ENCODE peak calls at places on chromosomes 1 and 21, in nine cellular contexts. One of them, this sample, is unnamed.

GRCh38 chr1:246142320-246142893 is 364.7 kb downstream of the SMYD3 start:
- DNase-seq in WERI-Rb-1: no peak
- DNase-seq in fibroblast of pulmonary artery: peak
- DNase-seq in body of pancreas: no peak
- DNase-seq in psoas muscle: no peak
- DNase-seq in AG04450: peak
- DNase-seq in left lung: no peak
- DNase-seq in fibroblast of mammary gland: peak
- DNase-seq in tibial artery: no peak
- DNase-seq in this sample: peak

GRCh38 chr1:39919545-39919944 is 17.8 kb upstream of the MYCL start:
- DNase-seq in WERI-Rb-1: peak
- DNase-seq in fibroblast of pulmonary artery: peak
- DNase-seq in body of pancreas: peak
- DNase-seq in psoas muscle: no peak
- DNase-seq in AG04450: peak
- DNase-seq in left lung: no peak
- DNase-seq in fibroblast of mammary gland: peak
- DNase-seq in tibial artery: no peak
- DNase-seq in this sample: peak

GRCh38 chr1:33763406-33763805 is 100.5 kb upstream of the HMGB4 start:
- DNase-seq in WERI-Rb-1: no peak
- DNase-seq in fibroblast of pulmonary artery: peak
- DNase-seq in body of pancreas: no peak
- DNase-seq in psoas muscle: no peak
- DNase-seq in AG04450: peak
- DNase-seq in left lung: no peak
- DNase-seq in fibroblast of mammary gland: peak
- DNase-seq in tibial artery: peak
- DNase-seq in this sample: peak

GRCh38 chr21:34979383-34979782 is 69.7 kb downstream of the RUNX1 start:
- DNase-seq in WERI-Rb-1: no peak
- DNase-seq in fibroblast of pulmonary artery: no peak
- DNase-seq in body of pancreas: no peak
- DNase-seq in psoas muscle: no peak
- DNase-seq in AG04450: no peak
- DNase-seq in left lung: no peak
- DNase-seq in fibroblast of mammary gland: no peak
- DNase-seq in tibial artery: no peak
- DNase-seq in this sample: no peak

GRCh38 chr1:211359876-211360275 is 33.2 kb downstream of the TRAF5 start:
- DNase-seq in WERI-Rb-1: no peak
- DNase-seq in fibroblast of pulmonary artery: no peak
- DNase-seq in body of pancreas: no peak
- DNase-seq in psoas muscle: no peak
- DNase-seq in AG04450: no peak
- DNase-seq in left lung: no peak
- DNase-seq in fibroblast of mammary gland: no peak
- DNase-seq in tibial artery: no peak
- DNase-seq in this sample: no peak

GRCh38 chr21:20999567-21000169 is 1.5 kb downstream of the NCAM2 start:
- DNase-seq in WERI-Rb-1: peak
- DNase-seq in fibroblast of pulmonary artery: peak
- DNase-seq in body of pancreas: peak
- DNase-seq in psoas muscle: no peak
- DNase-seq in AG04450: no peak
- DNase-seq in left lung: no peak
- DNase-seq in fibroblast of mammary gland: peak
- DNase-seq in tibial artery: no peak
- DNase-seq in this sample: peak

GRCh38 chr1:90881034-90881433 is 140.8 kb downstream of the ZNF644 start:
- DNase-seq in WERI-Rb-1: no peak
- DNase-seq in fibroblast of pulmonary artery: no peak
- DNase-seq in body of pancreas: no peak
- DNase-seq in psoas muscle: no peak
- DNase-seq in AG04450: no peak
- DNase-seq in left lung: no peak
- DNase-seq in fibroblast of mammary gland: no peak
- DNase-seq in tibial artery: no peak
- DNase-seq in this sample: no peak

GRCh38 chr1:115327270-115327669 is 10.8 kb downstream of the NGF start:
- DNase-seq in WERI-Rb-1: no peak
- DNase-seq in fibroblast of pulmonary artery: no peak
- DNase-seq in body of pancreas: no peak
- DNase-seq in psoas muscle: no peak
- DNase-seq in AG04450: no peak
- DNase-seq in left lung: no peak
- DNase-seq in fibroblast of mammary gland: no peak
- DNase-seq in tibial artery: no peak
- DNase-seq in this sample: no peak

GRCh38 chr21:37398697-37399096 is 32.1 kb downstream of the DYRK1A start:
- DNase-seq in WERI-Rb-1: no peak
- DNase-seq in fibroblast of pulmonary artery: no peak
- DNase-seq in body of pancreas: no peak
- DNase-seq in psoas muscle: no peak
- DNase-seq in AG04450: no peak
- DNase-seq in left lung: no peak
- DNase-seq in fibroblast of mammary gland: no peak
- DNase-seq in tibial artery: no peak
- DNase-seq in this sample: no peak

GRCh38 chr1:200699871-200700270 is 30.2 kb upstream of the DDX59 start:
- DNase-seq in WERI-Rb-1: no peak
- DNase-seq in fibroblast of pulmonary artery: no peak
- DNase-seq in body of pancreas: no peak
- DNase-seq in psoas muscle: no peak
- DNase-seq in AG04450: peak
- DNase-seq in left lung: no peak
- DNase-seq in fibroblast of mammary gland: peak
- DNase-seq in tibial artery: no peak
- DNase-seq in this sample: peak

GRCh38 chr21:40681164-40681859 is 165.6 kb downstream of the DSCAM start:
- DNase-seq in WERI-Rb-1: no peak
- DNase-seq in fibroblast of pulmonary artery: no peak
- DNase-seq in body of pancreas: no peak
- DNase-seq in psoas muscle: no peak
- DNase-seq in AG04450: no peak
- DNase-seq in left lung: no peak
- DNase-seq in fibroblast of mammary gland: no peak
- DNase-seq in tibial artery: no peak
- DNase-seq in this sample: no peak

GRCh38 chr1:236288620-236288976 is 6.8 kb upstream of the ERO1B start:
- DNase-seq in WERI-Rb-1: no peak
- DNase-seq in fibroblast of pulmonary artery: no peak
- DNase-seq in body of pancreas: no peak
- DNase-seq in psoas muscle: no peak
- DNase-seq in AG04450: no peak
- DNase-seq in left lung: no peak
- DNase-seq in fibroblast of mammary gland: no peak
- DNase-seq in tibial artery: no peak
- DNase-seq in this sample: no peak

GRCh38 chr1:37596182-37596667 is 488 bp upstream of the GNL2 start:
- DNase-seq in WERI-Rb-1: no peak
- DNase-seq in fibroblast of pulmonary artery: no peak
- DNase-seq in body of pancreas: no peak
- DNase-seq in psoas muscle: no peak
- DNase-seq in AG04450: no peak
- DNase-seq in left lung: no peak
- DNase-seq in fibroblast of mammary gland: no peak
- DNase-seq in tibial artery: no peak
- DNase-seq in this sample: no peak
- TF ChIP-seq CTCF in WERI-Rb-1: no peak
- TF ChIP-seq CTCF in fibroblast of pulmonary artery: no peak
- TF ChIP-seq CTCF in body of pancreas: no peak
- TF ChIP-seq CTCF in psoas muscle: no peak
- TF ChIP-seq CTCF in AG04450: no peak
- TF ChIP-seq CTCF in left lung: no peak
- TF ChIP-seq CTCF in fibroblast of mammary gland: no peak
- TF ChIP-seq CTCF in tibial artery: no peak
- TF ChIP-seq CTCF in this sample: no peak

DNA sequence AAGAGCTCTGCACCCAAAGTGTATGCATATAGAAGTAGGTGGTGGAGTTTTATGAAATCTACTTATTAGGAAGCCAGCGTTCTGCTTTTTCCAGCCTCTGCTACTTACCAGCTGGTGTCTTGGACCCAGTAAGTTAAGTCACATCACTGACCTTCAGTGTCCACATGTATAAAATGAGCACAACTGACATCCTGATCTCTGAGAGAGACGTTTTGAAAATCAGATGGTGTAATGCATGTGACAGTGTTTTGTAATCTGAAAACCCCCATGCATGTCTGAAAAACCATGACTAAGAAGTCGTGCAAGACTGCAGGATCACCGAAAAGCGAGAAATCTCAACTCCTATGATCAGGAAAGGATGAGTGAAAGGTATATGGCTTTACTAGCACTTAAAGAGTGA is 2.0 kb downstream of the CR1 start:
- DNase-seq in WERI-Rb-1: no peak
- DNase-seq in fibroblast of pulmonary artery: no peak
- DNase-seq in body of pancreas: no peak
- DNase-seq in psoas muscle: no peak
- DNase-seq in AG04450: no peak
- DNase-seq in left lung: no peak
- DNase-seq in fibroblast of mammary gland: no peak
- DNase-seq in tibial artery: no peak
- DNase-seq in this sample: no peak
- H3K4me3 ChIP-seq in WERI-Rb-1: no peak
- H3K4me3 ChIP-seq in fibroblast of pulmonary artery: no peak
- H3K4me3 ChIP-seq in body of pancreas: no peak
- H3K4me3 ChIP-seq in psoas muscle: no peak
- H3K4me3 ChIP-seq in AG04450: no peak
- H3K4me3 ChIP-seq in left lung: no peak
- H3K4me3 ChIP-seq in fibroblast of mammary gland: no peak
- H3K4me3 ChIP-seq in tibial artery: no peak
- H3K4me3 ChIP-seq in this sample: no peak

DNA sequence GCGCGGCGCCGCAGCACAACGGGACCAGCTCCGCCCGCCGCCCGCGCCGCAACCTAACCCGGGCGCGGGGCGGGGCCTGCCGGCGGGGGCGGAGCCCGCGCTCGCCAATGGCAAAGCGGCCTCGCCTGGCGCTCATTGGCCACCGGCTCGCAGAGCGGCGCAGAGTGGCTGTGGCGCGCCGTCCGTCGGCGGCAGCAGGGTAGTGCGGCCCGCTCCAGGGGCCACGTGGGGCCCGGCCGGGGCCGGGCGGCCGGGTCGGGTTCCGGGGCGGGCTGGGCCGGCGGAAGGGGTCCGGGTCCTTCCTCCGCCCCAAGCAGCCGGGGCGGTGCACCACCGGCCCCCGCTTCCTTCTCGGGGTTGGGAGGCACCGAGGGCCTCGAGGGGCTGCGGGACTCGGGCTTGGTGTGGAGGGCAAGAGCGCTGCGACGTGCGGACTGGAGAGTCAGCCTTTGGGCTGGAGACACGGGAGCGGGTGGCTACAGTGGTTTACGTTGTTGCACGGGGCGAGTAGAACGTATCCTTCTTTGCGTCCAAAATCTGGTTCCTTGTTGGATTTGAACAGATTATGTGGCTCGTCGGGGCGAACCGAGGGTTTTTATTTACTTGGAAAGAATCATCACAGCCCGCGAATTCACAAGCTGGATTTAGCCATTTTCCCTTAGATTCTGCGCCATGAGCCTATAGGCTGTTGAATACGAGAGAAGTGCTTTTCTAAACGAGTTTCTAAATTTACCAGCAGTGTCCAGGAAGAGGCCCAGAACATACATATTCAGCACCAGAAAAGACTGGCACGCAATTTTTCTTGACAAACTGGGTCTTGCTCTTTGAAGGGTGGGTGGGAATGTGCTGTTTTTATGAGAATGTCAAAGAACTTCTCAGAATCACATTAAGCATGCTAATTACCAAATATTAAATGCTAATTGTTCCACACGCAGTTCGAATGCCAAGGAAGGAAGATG is at the start of gene SRM:
- DNase-seq in WERI-Rb-1: peak
- DNase-seq in fibroblast of pulmonary artery: peak
- DNase-seq in body of pancreas: peak
- DNase-seq in psoas muscle: peak
- DNase-seq in AG04450: peak
- DNase-seq in left lung: peak
- DNase-seq in fibroblast of mammary gland: peak
- DNase-seq in tibial artery: peak
- DNase-seq in this sample: peak
- TF ChIP-seq CTCF in WERI-Rb-1: peak
- TF ChIP-seq CTCF in fibroblast of pulmonary artery: peak
- TF ChIP-seq CTCF in body of pancreas: no peak
- TF ChIP-seq CTCF in psoas muscle: peak
- TF ChIP-seq CTCF in AG04450: peak
- TF ChIP-seq CTCF in left lung: peak
- TF ChIP-seq CTCF in fibroblast of mammary gland: no peak
- TF ChIP-seq CTCF in tibial artery: peak
- TF ChIP-seq CTCF in this sample: peak

GRCh38 chr1:17047924-17048323 is 5.9 kb downstream of the SDHB start:
- DNase-seq in WERI-Rb-1: no peak
- DNase-seq in fibroblast of pulmonary artery: no peak
- DNase-seq in body of pancreas: no peak
- DNase-seq in psoas muscle: no peak
- DNase-seq in AG04450: no peak
- DNase-seq in left lung: no peak
- DNase-seq in fibroblast of mammary gland: no peak
- DNase-seq in tibial artery: no peak
- DNase-seq in this sample: no peak

GRCh38 chr1:17045140-17045539 is 8.7 kb downstream of the SDHB start:
- DNase-seq in WERI-Rb-1: no peak
- DNase-seq in fibroblast of pulmonary artery: no peak
- DNase-seq in body of pancreas: no peak
- DNase-seq in psoas muscle: no peak
- DNase-seq in AG04450: no peak
- DNase-seq in left lung: no peak
- DNase-seq in fibroblast of mammary gland: no peak
- DNase-seq in tibial artery: peak
- DNase-seq in this sample: no peak

GRCh38 chr1:17046043-17046657 is 7.7 kb downstream of the SDHB start:
- DNase-seq in WERI-Rb-1: no peak
- DNase-seq in fibroblast of pulmonary artery: peak
- DNase-seq in body of pancreas: peak
- DNase-seq in psoas muscle: no peak
- DNase-seq in AG04450: peak
- DNase-seq in left lung: no peak
- DNase-seq in fibroblast of mammary gland: peak
- DNase-seq in tibial artery: no peak
- DNase-seq in this sample: peak

GRCh38 chr1:17043676-17044075 is 10.2 kb downstream of the SDHB start:
- DNase-seq in WERI-Rb-1: no peak
- DNase-seq in fibroblast of pulmonary artery: no peak
- DNase-seq in body of pancreas: no peak
- DNase-seq in psoas muscle: no peak
- DNase-seq in AG04450: no peak
- DNase-seq in left lung: no peak
- DNase-seq in fibroblast of mammary gland: no peak
- DNase-seq in tibial artery: no peak
- DNase-seq in this sample: no peak

DNA sequence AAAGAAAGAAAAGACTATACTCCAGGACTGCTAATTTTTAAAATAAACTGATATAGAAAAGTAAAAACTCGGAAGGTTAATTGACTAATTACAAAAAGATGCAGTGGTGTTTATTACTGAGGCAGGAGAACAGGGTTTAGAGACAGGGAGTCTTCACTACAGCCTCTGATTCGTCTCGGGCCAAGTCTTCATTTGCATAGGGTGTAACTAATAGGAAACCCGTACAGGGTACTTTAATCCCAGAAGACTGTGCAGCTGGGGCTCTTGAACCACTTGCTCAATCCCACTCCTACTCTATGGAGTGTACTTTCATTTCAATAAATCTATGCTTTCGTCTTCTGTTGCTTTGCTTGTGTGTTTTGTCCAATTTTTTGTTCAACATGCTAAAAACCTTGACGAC is 8.2 kb downstream of the SDHB start:
- DNase-seq in WERI-Rb-1: peak
- DNase-seq in fibroblast of pulmonary artery: peak
- DNase-seq in body of pancreas: peak
- DNase-seq in psoas muscle: no peak
- DNase-seq in AG04450: no peak
- DNase-seq in left lung: no peak
- DNase-seq in fibroblast of mammary gland: peak
- DNase-seq in tibial artery: no peak
- DNase-seq in this sample: no peak
- H3K4me3 ChIP-seq in WERI-Rb-1: peak
- H3K4me3 ChIP-seq in fibroblast of pulmonary artery: peak
- H3K4me3 ChIP-seq in body of pancreas: no peak
- H3K4me3 ChIP-seq in psoas muscle: peak
- H3K4me3 ChIP-seq in AG04450: no peak
- H3K4me3 ChIP-seq in left lung: peak
- H3K4me3 ChIP-seq in fibroblast of mammary gland: no peak
- H3K4me3 ChIP-seq in tibial artery: no peak
- H3K4me3 ChIP-seq in this sample: no peak